ENCODE peak calls at places on chromosomes 6 and 20, in nine cellular contexts. F is pancreas, Q is AG10803, P is IMR-90, U is psoas muscle, Z is GM23338, C is ovary, N is astrocyte of the cerebellum, D is uterus. T is an unnamed sample.

GRCh38 chr6:99334526-99335127 is 14.8 kb downstream of the FAXC start:
- DNase-seq in F (no peak), Q (peak), P (peak), U (no peak), Z (peak), C (no peak), N (peak), D (no peak), T (peak)

GRCh38 chr20:14334306-14334930 is 3.0 kb downstream of the FLRT3 start:
- DNase-seq in F (peak), Q (peak), P (peak), U (no peak), Z (peak), C (peak), N (peak), D (peak), T (peak)

GRCh38 chr6:142356271-142356938 is 54.6 kb downstream of the ADGRG6 start:
- DNase-seq in F (no peak), Q (peak), P (peak), U (no peak), Z (no peak), C (no peak), N (no peak), D (no peak), T (peak)

GRCh38 chr20:46013826-46014516 is 5.3 kb downstream of the MMP9 start:
- DNase-seq in F (no peak), Q (peak), P (peak), U (peak), Z (peak), C (peak), N (no peak), D (no peak), T (peak)

GRCh38 chr6:169571123-169571962 is 130.5 kb downstream of the WDR27 start:
- DNase-seq in F (no peak), Q (no peak), P (peak), U (no peak), Z (no peak), C (no peak), N (no peak), D (no peak), T (peak)

GRCh38 chr20:19940945-19941590 is 76.1 kb upstream of the NAA20 start:
- DNase-seq in F (no peak), Q (peak), P (no peak), U (no peak), Z (no peak), C (no peak), N (no peak), D (no peak), T (no peak)

GRCh38 chr20:56515657-56516381 is 8.7 kb upstream of the FAM209A start:
- DNase-seq in F (no peak), Q (peak), P (peak), U (no peak), Z (no peak), C (no peak), N (peak), D (no peak), T (peak)

GRCh38 chr20:53736122-53736756 is 142.6 kb upstream of the ZNF217 start:
- DNase-seq in F (no peak), Q (peak), P (no peak), U (no peak), Z (no peak), C (no peak), N (no peak), D (no peak), T (peak)

GRCh38 chr6:142874676-142875075 is 70.3 kb downstream of the HIVEP2 start:
- DNase-seq in F (no peak), Q (no peak), P (no peak), U (no peak), Z (no peak), C (no peak), N (no peak), D (no peak), T (no peak)

GRCh38 chr6:92126983-92127382 is 1292.4 kb downstream of the EPHA7 start:
- DNase-seq in F (no peak), Q (no peak), P (no peak), U (no peak), Z (no peak), C (no peak), N (no peak), D (no peak), T (no peak)

GRCh38 chr20:5448449-5449118 is 131.8 kb upstream of the PROKR2 start:
- DNase-seq in F (peak), Q (peak), P (peak), U (no peak), Z (peak), C (no peak), N (peak), D (no peak), T (peak)

GRCh38 chr20:35539756-35540212 is 2.1 kb upstream of the ERGIC3 start:
- DNase-seq in F (no peak), Q (no peak), P (no peak), U (no peak), Z (peak), C (no peak), N (no peak), D (no peak), T (peak)

GRCh38 chr6:141307309-141307998 is 825.3 kb upstream of the GJE1 start:
- DNase-seq in F (no peak), Q (no peak), P (no peak), U (no peak), Z (no peak), C (no peak), N (peak), D (no peak), T (no peak)

GRCh38 chr20:24212494-24212893 is 223.9 kb upstream of the GGTLC1 start:
- DNase-seq in F (no peak), Q (no peak), P (no peak), U (no peak), Z (no peak), C (no peak), N (no peak), D (no peak), T (no peak)

GRCh38 chr20:24211972-24212371 is 223.4 kb upstream of the GGTLC1 start:
- DNase-seq in F (no peak), Q (no peak), P (no peak), U (no peak), Z (no peak), C (no peak), N (no peak), D (no peak), T (no peak)

GRCh38 chr20:24207803-24208300 is 219.3 kb upstream of the GGTLC1 start:
- DNase-seq in F (no peak), Q (no peak), P (no peak), U (no peak), Z (no peak), C (no peak), N (no peak), D (no peak), T (no peak)

GRCh38 chr20:24206995-24207394 is 218.4 kb upstream of the GGTLC1 start:
- DNase-seq in F (no peak), Q (no peak), P (no peak), U (no peak), Z (no peak), C (no peak), N (no peak), D (no peak), T (peak)

DNA sequence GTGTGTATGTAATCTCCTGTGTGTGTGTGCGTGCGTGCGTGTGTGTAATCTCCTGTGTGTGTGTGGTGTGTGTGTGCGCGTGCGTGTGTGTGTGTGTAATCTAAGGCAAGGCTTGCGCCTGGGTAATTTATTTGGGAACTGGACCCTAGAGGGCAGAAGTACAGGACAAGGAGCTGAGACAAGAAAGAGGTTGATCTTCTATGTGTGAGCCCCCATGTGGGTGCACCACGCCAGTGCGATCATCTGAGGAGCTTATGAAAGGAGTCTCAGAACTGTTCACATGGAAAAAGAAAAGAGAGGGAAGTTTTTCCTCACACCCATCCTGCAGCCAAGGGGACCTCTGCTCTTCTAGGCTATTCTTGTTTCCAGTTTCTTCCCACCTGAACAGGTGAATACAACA is 220.1 kb upstream of the GGTLC1 start:
- DNase-seq in F (no peak), Q (no peak), P (no peak), U (no peak), Z (peak), C (no peak), N (no peak), D (no peak), T (no peak)
- TF ChIP-seq CTCF in F (no peak), Q (no peak), P (no peak), U (no peak), Z (peak), C (no peak), N (peak), D (no peak), T (no peak)

GRCh38 chr20:62818592-62819493 is 2.0 kb downstream of the COL9A3 start:
- DNase-seq in F (no peak), Q (no peak), P (peak), U (peak), Z (no peak), C (peak), N (no peak), D (peak), T (peak)

GRCh38 chr20:62816031-62816878 is 595 bp upstream of the COL9A3 start:
- DNase-seq in F (no peak), Q (no peak), P (peak), U (no peak), Z (peak), C (no peak), N (no peak), D (no peak), T (no peak)

GRCh38 chr20:62819494-62820174 is 2.8 kb downstream of the COL9A3 start:
- DNase-seq in F (no peak), Q (no peak), P (peak), U (no peak), Z (no peak), C (no peak), N (no peak), D (no peak), T (peak)

GRCh38 chr20:62816879-62817873 is at the start of gene COL9A3:
- DNase-seq in F (no peak), Q (no peak), P (no peak), U (no peak), Z (peak), C (no peak), N (no peak), D (no peak), T (no peak)

DNA sequence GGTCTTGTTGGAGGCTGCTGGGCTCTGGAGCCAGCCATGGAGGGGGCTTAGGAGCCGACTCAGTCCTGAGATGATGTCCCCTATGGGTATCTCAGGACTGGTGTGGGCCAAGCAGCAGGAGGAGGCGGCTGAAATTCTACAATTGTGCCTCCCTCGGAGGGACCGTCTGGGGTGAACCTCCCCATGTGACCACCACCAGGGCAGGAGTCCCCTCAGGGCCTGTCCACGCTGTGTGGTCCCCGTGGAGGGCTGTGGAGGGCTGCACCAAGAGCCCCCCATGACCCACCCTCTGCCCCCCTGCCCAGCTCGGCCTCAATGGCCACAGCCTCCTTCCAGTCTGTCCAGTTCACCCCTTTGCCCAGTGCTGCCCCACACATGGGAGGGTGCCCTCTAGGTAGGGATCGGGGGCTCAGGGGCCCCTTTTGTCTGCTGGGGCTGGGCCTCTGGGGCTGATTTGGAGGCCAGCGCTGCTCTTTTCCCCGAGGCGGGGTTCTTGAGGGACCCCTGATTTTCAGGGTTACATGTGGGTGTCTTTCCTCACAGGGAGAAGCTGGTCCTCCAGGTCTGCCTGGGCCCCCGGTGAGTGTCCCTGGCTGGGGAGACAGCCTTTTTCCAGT is 1.2 kb downstream of the COL9A3 start:
- DNase-seq in F (no peak), Q (no peak), P (no peak), U (no peak), Z (no peak), C (no peak), N (no peak), D (no peak), T (no peak)
- H3K4me3 ChIP-seq in F (no peak), Q (no peak), P (no peak), U (no peak), Z (peak), C (no peak), N (no peak), D (no peak), T (no peak)

GRCh38 chr6:42175860-42176259 is 2.7 kb downstream of the GUCA1A start:
- DNase-seq in F (no peak), Q (no peak), P (no peak), U (no peak), Z (peak), C (no peak), N (no peak), D (no peak), T (no peak)
- TF ChIP-seq CTCF in F (no peak), Q (peak), P (peak), U (no peak), Z (peak), C (no peak), N (peak), D (no peak), T (peak)

DNA sequence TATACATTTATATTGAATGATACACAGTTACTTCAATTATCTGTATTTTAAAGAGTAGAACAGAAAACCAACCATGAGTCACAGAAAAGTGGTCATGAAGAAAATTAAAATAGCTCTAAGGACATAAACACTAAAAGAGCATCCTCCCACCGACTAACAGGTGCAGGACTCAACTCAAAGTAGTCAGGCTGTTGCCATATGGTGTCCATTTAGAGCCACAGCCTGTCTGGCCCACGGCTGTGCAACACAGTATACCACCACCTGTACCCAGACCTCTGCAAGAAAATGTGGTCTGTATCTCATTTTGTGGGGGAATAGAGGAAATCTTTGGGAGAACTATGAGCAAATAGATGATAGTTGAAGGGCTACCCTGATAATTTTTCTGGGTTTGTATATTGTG is 449.8 kb upstream of the RNF217 start:
- DNase-seq in F (no peak), Q (no peak), P (no peak), U (no peak), Z (no peak), C (no peak), N (no peak), D (no peak), T (no peak)
- H3K4me3 ChIP-seq in F (no peak), Q (no peak), P (no peak), U (no peak), Z (no peak), C (no peak), N (no peak), D (no peak), T (no peak)

GRCh38 chr20:2859330-2860121 is 13.8 kb upstream of the PTPRA start:
- DNase-seq in F (no peak), Q (peak), P (no peak), U (no peak), Z (no peak), C (no peak), N (no peak), D (no peak), T (peak)
- TF ChIP-seq CTCF in F (no peak), Q (no peak), P (no peak), U (no peak), Z (no peak), C (no peak), N (no peak), D (no peak), T (no peak)

GRCh38 chr20:58308290-58308679 is 1.2 kb upstream of the RAB22A start:
- DNase-seq in F (no peak), Q (peak), P (no peak), U (no peak), Z (peak), C (no peak), N (no peak), D (no peak), T (no peak)
- H3K4me3 ChIP-seq in F (no peak), Q (peak), P (peak), U (peak), Z (peak), C (peak), N (peak), D (peak), T (peak)

DNA sequence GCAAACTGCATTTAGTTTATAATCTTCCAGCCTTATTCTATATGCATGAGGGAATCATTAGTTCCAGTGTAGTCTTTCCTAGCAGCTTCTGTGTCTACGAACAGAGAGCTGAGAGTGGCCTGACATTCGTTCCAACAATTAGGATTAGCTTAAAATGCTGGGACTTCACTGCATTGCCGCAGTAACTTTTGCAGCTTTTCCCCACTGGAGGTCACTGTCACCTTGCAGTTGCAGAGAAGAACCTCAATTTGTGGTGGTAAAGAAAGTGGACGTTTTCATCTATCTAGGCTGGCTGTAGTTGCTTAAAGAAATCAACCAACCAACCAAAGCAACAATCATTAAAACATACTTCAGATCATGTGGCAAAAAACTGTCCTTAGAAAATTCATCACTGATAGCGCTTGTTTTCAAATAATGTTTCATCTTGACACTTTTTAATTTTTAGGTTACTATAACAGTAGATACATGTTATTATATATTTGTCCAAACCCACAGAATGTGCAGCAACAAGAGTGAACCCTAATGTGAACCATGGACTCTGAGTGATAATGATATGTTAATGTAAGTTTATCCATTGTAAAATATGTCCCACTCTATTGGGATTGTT is 12.2 kb downstream of the MYLK4 start:
- DNase-seq in F (peak), Q (peak), P (peak), U (no peak), Z (peak), C (peak), N (peak), D (peak), T (peak)
- TF ChIP-seq CTCF in F (peak), Q (peak), P (peak), U (peak), Z (peak), C (peak), N (peak), D (peak), T (peak)

T was measured in fibroblast of pulmonary artery.